ENCODE peak calls at places on chromosome 4, in nine cellular contexts. D is stomach, F is endothelial cell of umbilical vein, C is transverse colon, T is psoas muscle, M is tibial artery, K is iPS DF 6.9, X is BE2C, H is suprapubic skin. U is an unnamed sample. For H3K4me1, the result is how much of the 10 kb centered on the place peaks cover.

GRCh38 chr4:211033-211511 is 86.8 kb downstream of the ZNF718 start:
- DNase-seq in K (no peak), M (no peak), T (no peak), H (no peak), X (no peak), D (no peak), C (no peak), F (no peak), U (no peak)

GRCh38 chr4:110540606-110541440 is 64.9 kb downstream of the ENPEP start:
- DNase-seq in H (no peak), C (no peak), X (no peak), M (no peak), T (no peak), F (peak), K (no peak), D (no peak), U (no peak)

GRCh38 chr4:145098675-145099037 is 545 bp downstream of the ABCE1 start:
- DNase-seq in M (no peak), X (peak), D (no peak), T (no peak), H (no peak), F (peak), C (peak), K (no peak), U (no peak)

GRCh38 chr4:117420966-117421365 is 335.6 kb upstream of the TRAM1L1 start:
- DNase-seq in M (no peak), D (no peak), T (no peak), K (no peak), F (no peak), C (no peak), X (no peak), H (no peak), U (no peak)

GRCh38 chr4:71771613-71772012 is 12.3 kb downstream of the GC start:
- DNase-seq in F (no peak), K (no peak), C (no peak), M (no peak), T (no peak), X (no peak), D (no peak), H (no peak), U (no peak)

GRCh38 chr4:54908744-54909143 is 216.7 kb downstream of the KDR start:
- DNase-seq in K (no peak), H (no peak), C (no peak), F (no peak), D (no peak), M (no peak), X (no peak), T (no peak), U (no peak)

GRCh38 chr4:131459430-131460101 is 1689.5 kb upstream of the PCDH10 start:
- DNase-seq in X (no peak), C (no peak), K (no peak), T (no peak), D (no peak), H (no peak), F (no peak), M (no peak), U (no peak)

GRCh38 chr4:40515037-40515397 is 114.6 kb downstream of the RBM47 start:
- DNase-seq in D (peak), F (no peak), C (no peak), M (no peak), X (no peak), K (no peak), T (no peak), H (no peak), U (peak)

GRCh38 chr4:98601719-98602118 is 56.7 kb downstream of the TSPAN5 start:
- DNase-seq in D (no peak), H (no peak), C (no peak), T (no peak), K (no peak), X (no peak), F (peak), M (no peak), U (no peak)

GRCh38 chr4:42541647-42542046 is 115.3 kb downstream of the ATP8A1 start:
- DNase-seq in C (peak), F (no peak), M (no peak), H (no peak), K (no peak), X (no peak), D (no peak), T (no peak), U (no peak)

GRCh38 chr4:15398732-15399131 is 29.1 kb upstream of the C1QTNF7 start:
- DNase-seq in C (no peak), D (no peak), H (no peak), M (no peak), X (no peak), K (no peak), T (no peak), F (no peak), U (no peak)

GRCh38 chr4:71785957-71786356 is 2.1 kb upstream of the GC start:
- DNase-seq in K (no peak), C (no peak), X (no peak), T (no peak), M (no peak), F (no peak), H (no peak), D (no peak), U (no peak)

GRCh38 chr4:187179086-187180070 is 455.7 kb upstream of the FAT1 start:
- DNase-seq in X (no peak), M (no peak), D (no peak), C (no peak), K (no peak), F (no peak), H (no peak), T (no peak), U (no peak)

GRCh38 chr4:61335364-61335763 is 135.2 kb downstream of the ADGRL3 start:
- DNase-seq in X (no peak), F (no peak), M (no peak), H (no peak), K (no peak), C (no peak), T (no peak), D (no peak), U (no peak)

GRCh38 chr4:119765951-119766350 is 137.3 kb upstream of the PDE5A start:
- DNase-seq in T (no peak), H (no peak), M (no peak), K (no peak), D (no peak), C (no peak), X (no peak), F (no peak), U (no peak)

GRCh38 chr4:185831125-185831815 is 19.3 kb upstream of the SORBS2 start:
- DNase-seq in D (no peak), C (no peak), H (no peak), X (no peak), F (no peak), T (no peak), K (no peak), M (no peak), U (peak)

GRCh38 chr4:15420642-15421041 is 7.2 kb upstream of the C1QTNF7 start:
- DNase-seq in X (no peak), M (no peak), H (no peak), K (no peak), C (no peak), F (no peak), D (no peak), T (no peak), U (no peak)

GRCh38 chr4:98484031-98484430 is 174.4 kb downstream of the TSPAN5 start:
- DNase-seq in T (no peak), C (no peak), K (no peak), M (no peak), H (no peak), D (no peak), F (peak), X (no peak), U (no peak)

GRCh38 chr4:138297743-138298405 is 55.7 kb upstream of the SLC7A11 start:
- DNase-seq in H (no peak), D (no peak), M (no peak), K (no peak), C (no peak), X (no peak), T (no peak), F (no peak), U (no peak)

GRCh38 chr4:6343950-6344408 is 74.3 kb downstream of the WFS1 start:
- DNase-seq in C (no peak), T (no peak), X (no peak), M (no peak), K (no peak), F (no peak), D (peak), H (no peak), U (peak)

GRCh38 chr4:187444061-187444460 is 551.5 kb upstream of the ZFP42 start:
- DNase-seq in C (no peak), D (no peak), H (no peak), X (no peak), F (no peak), K (no peak), M (no peak), T (no peak), U (no peak)

GRCh38 chr4:152896819-152897218 is 39.3 kb upstream of the FHDC1 start:
- DNase-seq in D (no peak), H (no peak), X (no peak), T (no peak), C (no peak), F (no peak), K (no peak), M (no peak), U (no peak)

GRCh38 chr4:10105920-10106319 is 10.7 kb downstream of the WDR1 start:
- DNase-seq in D (no peak), M (no peak), F (no peak), K (no peak), H (no peak), T (no peak), C (no peak), X (no peak), U (no peak)

GRCh38 chr4:87130985-87131753 is 89.2 kb downstream of the KLHL8 start:
- DNase-seq in K (no peak), D (no peak), C (no peak), H (no peak), T (no peak), M (no peak), F (no peak), X (no peak), U (no peak)

GRCh38 chr4:161841759-161842158 is 322.0 kb downstream of the FSTL5 start:
- DNase-seq in X (no peak), F (no peak), K (no peak), T (no peak), M (no peak), D (no peak), H (no peak), C (no peak), U (no peak)

GRCh38 chr4:909821-910220 is 22.3 kb downstream of the GAK start:
- DNase-seq in D (no peak), C (no peak), T (peak), X (peak), H (no peak), K (no peak), F (no peak), M (no peak), U (no peak)

GRCh38 chr4:168699224-168699878 is 202.5 kb downstream of the PALLD start:
- DNase-seq in H (no peak), K (no peak), F (no peak), C (no peak), X (no peak), D (peak), M (no peak), T (no peak), U (no peak)

GRCh38 chr4:98026362-98026761 is 116.9 kb downstream of the STPG2 start:
- DNase-seq in C (no peak), K (no peak), F (no peak), X (no peak), D (no peak), H (no peak), M (no peak), T (no peak), U (no peak)

GRCh38 chr4:183729430-183730328 is 70.6 kb downstream of the TRAPPC11 start:
- DNase-seq in M (no peak), T (no peak), D (no peak), C (no peak), F (no peak), X (no peak), K (no peak), H (no peak), U (no peak)

GRCh38 chr4:140871368-140871767 is 115.2 kb upstream of the TBC1D9 start:
- DNase-seq in K (no peak), X (no peak), M (no peak), D (no peak), H (no peak), F (no peak), C (no peak), T (no peak), U (no peak)

GRCh38 chr4:103634236-103634635 is 85.5 kb downstream of the TACR3 start:
- DNase-seq in M (no peak), H (no peak), F (no peak), C (no peak), T (no peak), D (no peak), K (no peak), X (no peak), U (no peak)

GRCh38 chr4:39928538-39928937 is 49.2 kb downstream of the PDS5A start:
- DNase-seq in X (peak), F (no peak), M (no peak), H (no peak), D (no peak), C (no peak), K (no peak), T (no peak), U (no peak)

GRCh38 chr4:149311076-149311475 is 504.6 kb downstream of the IQCM start:
- DNase-seq in X (no peak), T (no peak), F (no peak), C (no peak), K (no peak), M (no peak), H (no peak), D (no peak), U (no peak)

GRCh38 chr4:141659539-141659938 is 23.2 kb downstream of the IL15 start:
- DNase-seq in T (no peak), M (no peak), C (no peak), X (no peak), F (no peak), H (no peak), D (no peak), K (no peak), U (no peak)

GRCh38 chr4:37748546-37748945 is 62.4 kb upstream of the RELL1 start:
- DNase-seq in H (no peak), D (no peak), X (no peak), T (no peak), K (no peak), C (no peak), M (no peak), F (no peak), U (no peak)

GRCh38 chr4:76526585-76526990 is 91.6 kb downstream of the SHROOM3 start:
- DNase-seq in H (no peak), M (no peak), T (no peak), F (no peak), K (no peak), X (no peak), D (peak), C (no peak), U (peak)

GRCh38 chr4:91936301-91936700 is 367.5 kb upstream of the GRID2 start:
- DNase-seq in K (no peak), M (no peak), H (no peak), C (no peak), T (no peak), X (no peak), D (no peak), F (no peak), U (no peak)

GRCh38 chr4:108165601-108166000 is 3.1 kb downstream of the LEF1 start:
- DNase-seq in T (no peak), X (no peak), C (no peak), H (no peak), D (no peak), K (no peak), F (no peak), M (no peak), U (no peak)
- H3K4me3 ChIP-seq in T (no peak), X (no peak), C (no peak), H (peak), D (no peak), K (no peak), F (no peak), M (no peak), U (no peak)

GRCh38 chr4:16636911-16637630 is 261.4 kb downstream of the LDB2 start:
- DNase-seq in F (peak), H (no peak), T (no peak), D (no peak), C (no peak), K (no peak), X (no peak), M (no peak), U (no peak)

GRCh38 chr4:16641971-16642370 is 256.5 kb downstream of the LDB2 start:
- DNase-seq in K (no peak), F (peak), T (no peak), M (no peak), X (no peak), C (no peak), H (no peak), D (no peak), U (no peak)

DNA sequence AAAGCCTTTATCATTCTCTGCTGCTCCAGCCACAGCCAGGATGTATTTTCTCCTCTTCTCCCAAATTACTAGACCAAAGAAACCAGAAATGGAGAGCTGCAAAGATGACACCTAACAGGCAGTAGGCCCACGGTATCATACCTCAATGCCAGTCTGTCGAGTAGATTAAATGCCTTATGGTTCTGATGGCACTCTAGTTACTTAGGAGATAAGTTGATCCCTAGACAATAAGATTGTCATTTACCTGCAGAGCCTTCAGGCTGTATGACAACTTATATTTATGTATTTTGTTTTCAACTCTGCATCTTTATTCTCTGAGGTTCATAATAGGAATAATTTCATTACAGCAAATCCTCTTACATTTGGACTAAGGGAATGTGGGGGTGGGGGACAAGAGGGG is 262.1 kb downstream of the LDB2 start:
- DNase-seq in K (no peak), C (no peak), D (no peak), F (no peak), M (no peak), H (no peak), X (no peak), T (no peak), U (no peak)
- H3K4me1 ChIP-seq in K (under half), C (under half), D (under half), F (under half), M (under half), H (under half), X (under half), T (under half), U (under half)

GRCh38 chr4:151014521-151015457 is at the start of gene LRBA:
- DNase-seq in X (peak), C (peak), H (no peak), T (peak), F (peak), K (peak), M (peak), D (peak), U (peak)

GRCh38 chr4:151013491-151013890 is 1.6 kb downstream of the LRBA start:
- DNase-seq in C (no peak), H (no peak), X (no peak), M (no peak), F (peak), K (no peak), T (no peak), D (no peak), U (no peak)

GRCh38 chr4:151013944-151014343 is 1.1 kb downstream of the LRBA start:
- DNase-seq in F (peak), H (no peak), C (no peak), K (no peak), T (no peak), M (no peak), D (no peak), X (no peak), U (no peak)

GRCh38 chr4:151012376-151012775 is 2.7 kb downstream of the LRBA start:
- DNase-seq in M (no peak), K (no peak), X (no peak), C (no peak), T (no peak), H (no peak), D (no peak), F (no peak), U (no peak)

DNA sequence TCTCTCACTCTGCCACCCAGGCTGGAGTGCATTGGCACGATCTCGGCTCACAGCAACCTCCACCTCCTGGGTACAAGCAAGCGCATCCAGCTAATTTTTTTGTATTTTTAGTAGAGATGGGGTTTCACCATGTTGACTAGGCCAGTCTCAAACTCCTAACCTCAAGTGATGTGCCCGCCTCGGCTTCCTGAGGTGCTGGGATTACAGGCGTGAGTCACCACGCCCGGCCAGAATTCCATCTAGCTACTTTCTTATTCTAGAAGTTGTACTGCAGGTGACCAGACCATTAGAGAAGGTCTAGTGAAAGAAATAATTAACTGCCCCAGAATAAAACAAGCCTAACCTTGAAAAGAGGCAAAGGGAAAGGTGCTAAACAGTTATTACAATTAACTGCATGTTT is 2.2 kb downstream of the LRBA start:
- DNase-seq in K (no peak), H (no peak), X (no peak), D (peak), C (peak), M (no peak), T (no peak), F (no peak), U (no peak)
- H3K4me3 ChIP-seq in K (no peak), H (peak), X (peak), D (peak), C (peak), M (no peak), T (peak), F (no peak), U (peak)

DNA sequence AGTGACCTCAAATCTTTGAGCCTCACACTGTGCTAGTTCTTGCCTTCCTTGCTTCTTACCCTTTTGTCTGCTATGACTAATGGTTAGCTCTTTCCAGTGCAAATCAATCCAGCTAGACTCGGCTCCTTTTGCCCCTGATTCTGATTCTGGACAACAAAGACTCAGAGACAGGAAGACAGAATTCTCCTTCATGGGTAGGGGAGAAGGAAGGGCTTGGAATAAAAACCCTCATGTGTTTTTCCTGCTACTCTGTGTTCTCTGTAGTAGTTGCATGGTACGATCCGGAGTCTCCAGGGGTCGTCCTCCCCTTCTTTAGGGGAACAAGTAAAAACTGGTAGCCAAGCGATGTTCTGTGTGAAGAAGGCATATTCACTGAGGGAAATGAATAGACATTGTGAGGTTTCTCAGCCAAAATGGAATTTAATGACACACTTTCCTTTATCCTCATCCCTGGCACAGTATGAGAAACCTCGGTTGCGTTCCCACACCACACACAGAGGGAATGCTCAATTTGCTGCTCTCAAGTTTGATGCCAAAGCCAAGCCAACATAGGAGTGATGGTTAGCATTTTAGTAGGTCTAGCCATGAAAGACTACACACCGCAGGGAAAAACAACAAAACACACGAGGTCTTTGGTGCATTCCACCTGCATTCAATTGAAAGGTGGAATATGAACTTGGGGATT is 6.3 kb upstream of the LIMCH1 start:
- DNase-seq in H (no peak), X (no peak), T (no peak), C (no peak), D (no peak), F (no peak), K (no peak), M (no peak), U (no peak)
- H3K4me1 ChIP-seq in H (under half), X (under half), T (under half), C (under half), D (under half), F (under half), K (under half), M (under half), U (under half)

GRCh38 chr4:2819244-2820215 is 24.1 kb upstream of the ADD1 start:
- DNase-seq in D (no peak), F (no peak), H (no peak), C (no peak), T (peak), X (no peak), K (no peak), M (no peak), U (no peak)

GRCh38 chr4:2818351-2818939 is 25.2 kb upstream of the ADD1 start:
- DNase-seq in K (no peak), H (no peak), D (no peak), T (peak), X (no peak), F (no peak), M (no peak), C (no peak), U (no peak)

GRCh38 chr4:2817701-2818350 is 24.9 kb downstream of the SH3BP2 start:
- DNase-seq in H (no peak), T (peak), D (no peak), F (peak), X (peak), K (no peak), M (no peak), C (peak), U (peak)

GRCh38 chr4:2816401-2816954 is 23.6 kb downstream of the SH3BP2 start:
- DNase-seq in T (no peak), X (no peak), C (no peak), K (no peak), D (no peak), M (no peak), H (no peak), F (no peak), U (no peak)

GRCh38 chr4:2817136-2817535 is 24.3 kb downstream of the SH3BP2 start:
- DNase-seq in D (no peak), M (no peak), X (no peak), K (no peak), C (no peak), T (peak), F (no peak), H (no peak), U (no peak)
- H3K4me3 ChIP-seq in D (peak), M (no peak), X (no peak), K (no peak), C (no peak), T (no peak), F (no peak), H (peak), U (no peak)